ENCODE peak calls at places on chromosome 22, in six cellular contexts. M, U, B, D, H and R are unnamed samples.

GRCh38 chr22:42114721-42115120 is 15.9 kb downstream of the CYP2D6 start:
- DNase-seq in M (no peak), U (no peak), B (no peak), D (peak), H (no peak), R (peak)

GRCh38 chr22:41952713-41953112 is 763 bp downstream of the SMIM45 start:
- DNase-seq in M (no peak), U (no peak), B (no peak), D (no peak), H (no peak), R (no peak)

GRCh38 chr22:22703715-22704114 is 59.3 kb downstream of the GGTLC2 start:
- DNase-seq in M (no peak), U (no peak), B (no peak), D (peak), H (no peak), R (no peak)

GRCh38 chr22:41305646-41306045 is 4.3 kb downstream of the ZC3H7B start:
- DNase-seq in M (no peak), U (no peak), B (no peak), D (peak), H (no peak), R (no peak)

GRCh38 chr22:23064381-23065068 is 5.8 kb upstream of the GNAZ start:
- DNase-seq in M (no peak), U (no peak), B (peak), D (no peak), H (peak), R (no peak)

GRCh38 chr22:32655068-32655467 is 146.4 kb upstream of the TIMP3 start:
- DNase-seq in M (no peak), U (no peak), B (no peak), D (no peak), H (no peak), R (no peak)

GRCh38 chr22:35134637-35135036 is 68.7 kb downstream of the ISX start:
- DNase-seq in M (no peak), U (no peak), B (no peak), D (no peak), H (no peak), R (no peak)

GRCh38 chr22:46107753-46108563 is 42.4 kb upstream of the PPARA start:
- DNase-seq in M (no peak), U (no peak), B (peak), D (no peak), H (no peak), R (peak)

GRCh38 chr22:39952347-39952746 is 7.8 kb upstream of the TMA7B start:
- DNase-seq in M (no peak), U (no peak), B (no peak), D (no peak), H (no peak), R (no peak)

GRCh38 chr22:45458532-45458931 is 44.2 kb upstream of the FBLN1 start:
- DNase-seq in M (no peak), U (no peak), B (no peak), D (no peak), H (no peak), R (no peak)

GRCh38 chr22:32820131-32820882 is 18.8 kb downstream of the TIMP3 start:
- DNase-seq in M (no peak), U (no peak), B (peak), D (no peak), H (no peak), R (no peak)

GRCh38 chr22:37686002-37686982 is at the start of gene NOL12:
- DNase-seq in M (peak), U (peak), B (peak), D (peak), H (peak), R (peak)

GRCh38 chr22:46582281-46582811 is 37.8 kb upstream of the GRAMD4 start:
- DNase-seq in M (no peak), U (no peak), B (peak), D (no peak), H (peak), R (peak)

GRCh38 chr22:21693999-21694341 is 28.2 kb downstream of the PPIL2 start:
- DNase-seq in M (no peak), U (no peak), B (no peak), D (no peak), H (no peak), R (no peak)
- TF ChIP-seq POLR2A in M (no peak), U (no peak), B (no peak), D (no peak), H (no peak), R (no peak)

GRCh38 chr22:44368611-44369010 is 55.9 kb upstream of the SHISAL1 start:
- DNase-seq in M (no peak), U (no peak), B (peak), D (no peak), H (peak), R (no peak)

GRCh38 chr22:44371741-44372525 is 59.2 kb upstream of the SHISAL1 start:
- DNase-seq in M (no peak), U (no peak), B (peak), D (no peak), H (peak), R (no peak)

GRCh38 chr22:44369916-44370804 is 57.4 kb upstream of the SHISAL1 start:
- DNase-seq in M (no peak), U (no peak), B (peak), D (no peak), H (peak), R (no peak)

GRCh38 chr22:44366372-44367310 is 53.9 kb upstream of the SHISAL1 start:
- DNase-seq in M (no peak), U (no peak), B (peak), D (no peak), H (peak), R (no peak)

DNA sequence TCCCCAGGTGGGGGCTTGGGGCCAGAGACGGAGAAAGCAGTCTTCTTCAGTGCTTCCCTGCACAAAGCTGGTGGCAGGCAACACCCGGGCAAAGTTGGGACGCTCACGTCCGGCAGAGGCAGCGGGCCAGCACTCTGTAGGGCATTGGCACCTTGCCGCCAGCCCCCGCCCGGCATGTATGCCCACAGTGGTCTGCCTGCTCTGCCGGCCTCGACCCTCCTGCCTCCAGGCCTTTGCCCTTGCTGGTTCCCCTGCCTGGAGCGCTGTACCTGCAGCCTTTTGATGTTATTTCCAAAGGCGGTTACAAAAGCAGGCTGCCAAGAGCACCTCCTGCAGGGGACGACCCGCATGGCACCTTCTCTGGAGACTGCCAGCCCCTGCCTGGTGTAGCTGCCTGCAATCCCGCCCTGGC is 56.5 kb upstream of the SHISAL1 start:
- DNase-seq in M (no peak), U (no peak), B (peak), D (no peak), H (peak), R (no peak)
- TF ChIP-seq CTCF in M (no peak), U (no peak), B (no peak), D (no peak), H (no peak), R (no peak)

GRCh38 chr22:19607198-19608113 is 83.2 kb upstream of the CLDN5 start:
- DNase-seq in M (no peak), U (no peak), B (no peak), D (no peak), H (no peak), R (peak)

GRCh38 chr22:19606332-19607197 is 82.4 kb upstream of the CLDN5 start:
- DNase-seq in M (no peak), U (no peak), B (no peak), D (no peak), H (no peak), R (no peak)

GRCh38 chr22:19604711-19605268 is 80.6 kb upstream of the CLDN5 start:
- DNase-seq in M (no peak), U (no peak), B (no peak), D (no peak), H (no peak), R (no peak)

GRCh38 chr22:19603767-19604166 is 79.6 kb upstream of the CLDN5 start:
- DNase-seq in M (no peak), U (no peak), B (no peak), D (no peak), H (no peak), R (no peak)

DNA sequence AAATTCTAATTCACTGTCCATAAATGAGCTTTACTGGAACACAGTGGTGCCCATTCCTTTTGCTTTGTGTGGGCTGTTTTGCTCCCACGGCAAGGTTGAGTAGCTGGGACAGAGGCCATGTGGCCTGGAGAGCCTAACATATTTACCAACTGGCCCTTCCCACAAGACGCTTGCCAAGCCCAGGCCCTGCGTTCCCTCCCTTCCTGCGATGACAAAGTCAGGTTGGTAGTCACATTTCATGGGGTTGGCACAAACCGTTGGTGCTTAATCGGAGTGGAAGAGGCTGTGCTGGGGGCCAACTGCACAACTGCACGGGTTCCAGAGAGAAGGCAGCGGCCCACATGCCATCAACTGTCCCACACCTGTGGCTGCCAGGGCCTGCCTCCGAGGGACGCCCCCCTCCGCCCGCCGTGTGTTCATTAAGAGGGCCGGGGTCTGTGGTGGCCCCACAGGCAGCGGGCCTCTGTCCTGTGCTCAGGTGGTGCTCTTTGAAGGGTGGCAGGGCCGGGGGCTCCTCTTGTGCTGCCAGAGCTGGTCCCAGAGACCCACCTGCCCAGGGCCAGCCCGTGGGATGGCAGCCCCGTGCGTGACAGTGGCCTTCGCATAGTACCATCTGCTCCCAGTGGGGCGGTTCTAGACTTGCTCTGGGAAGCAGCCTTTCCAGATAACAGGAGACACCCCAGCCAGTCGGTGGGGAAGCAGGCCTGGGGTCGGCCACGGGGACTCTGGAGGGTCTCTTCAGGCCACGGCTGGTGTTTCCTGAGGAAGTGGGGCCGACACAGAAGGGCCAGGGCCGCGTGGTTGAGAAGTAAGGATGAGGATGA is 81.5 kb upstream of the CLDN5 start:
- DNase-seq in M (no peak), U (no peak), B (no peak), D (no peak), H (no peak), R (no peak)
- TF ChIP-seq POLR2A in M (no peak), U (no peak), B (no peak), D (no peak), H (no peak), R (no peak)

GRCh38 chr22:31495343-31495742 is 993 bp upstream of the SFI1 start:
- DNase-seq in M (peak), U (no peak), B (no peak), D (no peak), H (no peak), R (no peak)

GRCh38 chr22:31496735-31497146 is 405 bp downstream of the SFI1 start:
- DNase-seq in M (no peak), U (no peak), B (peak), D (no peak), H (peak), R (peak)

GRCh38 chr22:31492151-31492550 is 2.5 kb upstream of the EIF4ENIF1 start:
- DNase-seq in M (no peak), U (no peak), B (no peak), D (no peak), H (no peak), R (no peak)

GRCh38 chr22:31497148-31497938 is 1.0 kb downstream of the SFI1 start:
- DNase-seq in M (no peak), U (no peak), B (no peak), D (no peak), H (no peak), R (no peak)

GRCh38 chr22:31496007-31496734 is at the start of gene SFI1:
- DNase-seq in M (peak), U (peak), B (peak), D (peak), H (peak), R (peak)
- TF ChIP-seq CTCF in M (peak), U (peak), B (no peak), D (no peak), H (peak), R (peak)

GRCh38 chr22:36332623-36333331 is 55.0 kb downstream of the MYH9 start:
- DNase-seq in M (no peak), U (no peak), B (no peak), D (peak), H (peak), R (peak)

GRCh38 chr22:36330655-36331305 is 57.0 kb downstream of the MYH9 start:
- DNase-seq in M (no peak), U (no peak), B (no peak), D (no peak), H (peak), R (no peak)

GRCh38 chr22:36330127-36330526 is 57.6 kb downstream of the MYH9 start:
- DNase-seq in M (no peak), U (no peak), B (no peak), D (no peak), H (no peak), R (no peak)

GRCh38 chr22:36331912-36332622 is 55.7 kb downstream of the MYH9 start:
- DNase-seq in M (peak), U (peak), B (peak), D (no peak), H (peak), R (peak)

GRCh38 chr22:36331306-36331911 is 56.4 kb downstream of the MYH9 start:
- DNase-seq in M (peak), U (peak), B (peak), D (peak), H (peak), R (peak)
- TF ChIP-seq POLR2A in M (no peak), U (peak), B (peak), D (no peak), H (no peak), R (no peak)

GRCh38 chr22:49687333-49687732 is 140.3 kb downstream of the BRD1 start:
- DNase-seq in M (no peak), U (no peak), B (no peak), D (no peak), H (peak), R (no peak)

GRCh38 chr22:49685686-49686085 is 142.0 kb downstream of the BRD1 start:
- DNase-seq in M (no peak), U (no peak), B (no peak), D (no peak), H (peak), R (no peak)

GRCh38 chr22:49685116-49685515 is 142.6 kb downstream of the BRD1 start:
- DNase-seq in M (no peak), U (no peak), B (no peak), D (no peak), H (no peak), R (no peak)

GRCh38 chr22:49687786-49688515 is 139.7 kb downstream of the BRD1 start:
- DNase-seq in M (no peak), U (no peak), B (peak), D (no peak), H (peak), R (no peak)

GRCh38 chr22:49686495-49687219 is 141.0 kb downstream of the BRD1 start:
- DNase-seq in M (no peak), U (no peak), B (peak), D (no peak), H (peak), R (no peak)
- TF ChIP-seq CTCF in M (no peak), U (no peak), B (no peak), D (no peak), H (no peak), R (no peak)

GRCh38 chr22:27718186-27719032 is 83.1 kb downstream of the MN1 start:
- DNase-seq in M (peak), U (peak), B (peak), D (peak), H (peak), R (peak)
- TF ChIP-seq POLR2A in M (no peak), U (no peak), B (no peak), D (no peak), H (no peak), R (no peak)